ENCODE peak calls at places on chromosomes 11 and 22, in five cellular contexts. Q is psoas muscle, G is AG09309, T is Panc1, K is foreskin fibroblast. J is an unnamed sample.

GRCh38 chr11:17423533-17424310 is 35.3 kb upstream of the KCNJ11 start:
- DNase-seq in T (no peak), Q (no peak), G (no peak), K (no peak), J (no peak)

GRCh38 chr22:47370448-47371262 is 608.2 kb downstream of the TBC1D22A start:
- DNase-seq in K (no peak), T (no peak), G (no peak), Q (no peak), J (no peak)

GRCh38 chr11:19905280-19905853 is 192.7 kb downstream of the NAV2 start:
- DNase-seq in K (no peak), T (no peak), Q (no peak), G (peak), J (no peak)

GRCh38 chr11:124669193-124669592 is 4.3 kb downstream of the SIAE start:
- DNase-seq in G (no peak), K (peak), T (peak), Q (no peak), J (no peak)

GRCh38 chr11:117219455-117219854 is 12.4 kb downstream of the PCSK7 start:
- DNase-seq in K (no peak), T (no peak), G (no peak), Q (no peak), J (no peak)

GRCh38 chr22:20438066-20438677 is 547 bp upstream of the SCARF2 start:
- DNase-seq in K (peak), T (no peak), G (no peak), Q (peak), J (no peak)

GRCh38 chr11:74226907-74227306 is 55.8 kb downstream of the PPME1 start:
- DNase-seq in K (no peak), G (no peak), Q (no peak), T (no peak), J (no peak)

GRCh38 chr11:80773919-80774318 is 1333.1 kb upstream of the TENM4 start:
- DNase-seq in G (no peak), T (no peak), Q (no peak), K (no peak), J (no peak)

GRCh38 chr11:359181-359714 is 10.1 kb upstream of the B4GALNT4 start:
- DNase-seq in G (no peak), T (no peak), Q (no peak), K (no peak), J (no peak)

DNA sequence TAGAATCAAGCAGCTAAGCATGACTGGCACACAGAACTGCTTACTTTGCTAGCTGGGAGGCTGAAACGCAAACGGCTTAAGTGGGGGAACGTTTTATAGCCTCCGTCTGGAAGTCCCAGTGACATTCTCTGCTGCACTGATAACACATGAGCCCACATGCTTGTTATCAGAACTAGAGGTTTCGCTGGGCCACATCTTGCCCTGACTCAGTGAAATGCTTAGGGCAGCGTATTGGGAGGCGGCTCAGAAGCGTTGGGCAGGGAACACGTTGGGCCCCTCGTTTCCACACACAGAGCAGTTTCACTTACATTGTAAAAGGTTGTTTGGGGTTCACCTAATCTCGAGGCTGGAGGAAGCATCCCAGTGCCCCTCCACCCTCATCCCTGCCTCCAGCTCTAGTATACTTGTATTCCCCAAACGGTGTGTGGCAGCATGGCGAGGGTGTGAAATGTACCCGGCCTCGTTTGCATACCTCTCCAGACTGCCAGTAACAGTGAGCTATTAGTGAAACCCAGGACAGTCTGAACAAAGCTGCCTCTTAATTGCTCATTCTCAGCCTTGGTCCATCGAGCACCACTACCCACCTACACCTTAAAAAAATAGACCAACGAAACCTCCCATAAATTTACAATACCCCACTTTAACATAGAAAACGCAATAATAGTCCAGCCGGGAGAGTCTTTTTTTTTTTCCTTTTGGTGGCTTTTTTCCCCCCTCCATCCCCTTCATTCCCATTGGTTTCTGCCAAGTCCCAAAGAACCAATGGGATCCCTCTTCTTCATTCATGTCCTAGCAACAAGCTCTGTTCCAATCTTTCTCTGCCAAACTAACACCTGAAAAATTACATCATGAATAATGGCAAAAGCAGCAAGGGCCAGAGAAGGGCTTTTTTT is 218.8 kb upstream of the SORL1-AS1 start:
- DNase-seq in G (no peak), K (no peak), T (no peak), Q (no peak), J (no peak)
- H3K4me3 ChIP-seq in G (no peak), K (peak), T (no peak), Q (no peak), J (no peak)

DNA sequence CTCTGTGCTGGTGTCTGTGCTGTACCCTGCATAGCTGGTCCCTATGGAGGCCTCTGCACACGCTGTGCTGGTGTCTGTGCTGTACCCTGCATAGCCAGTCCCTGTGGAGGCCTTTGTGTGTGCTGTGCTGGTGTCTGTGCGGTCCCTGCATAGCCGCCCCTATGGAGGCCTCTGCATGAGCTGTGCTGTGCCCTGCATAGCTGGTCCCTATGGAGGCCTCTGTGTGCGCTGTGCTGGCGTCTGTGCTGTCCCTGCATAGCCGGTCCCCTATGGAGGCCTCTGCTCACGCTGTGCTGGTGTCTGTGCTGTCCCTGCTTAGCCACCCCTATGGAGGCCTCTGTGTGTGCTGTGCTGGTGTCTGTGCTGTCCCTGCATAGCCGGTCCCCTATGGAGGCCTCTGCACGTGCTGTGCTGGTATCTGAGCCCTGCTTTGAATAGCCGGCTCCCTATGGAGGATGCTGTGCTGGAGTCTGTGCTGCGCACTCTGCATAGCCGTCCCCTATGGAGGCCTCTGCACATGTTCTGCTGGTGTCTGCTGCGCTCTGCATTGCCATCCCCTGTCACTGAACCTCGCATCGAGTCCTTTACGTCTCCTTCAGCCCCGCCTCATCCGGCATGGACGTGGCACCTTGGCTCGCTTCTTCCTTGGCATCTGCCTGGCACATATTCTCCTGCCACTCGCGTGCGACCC is 6.2 kb downstream of the NADSYN1 start:
- DNase-seq in G (no peak), K (no peak), Q (peak), T (no peak), J (no peak)
- H3K4me3 ChIP-seq in G (no peak), K (no peak), Q (no peak), T (no peak), J (no peak)

GRCh38 chr22:26805131-26805530 is 147.7 kb downstream of the MIAT start:
- DNase-seq in G (no peak), T (no peak), K (no peak), Q (no peak), J (no peak)
- H3K4me3 ChIP-seq in G (no peak), T (no peak), K (no peak), Q (no peak), J (no peak)

DNA sequence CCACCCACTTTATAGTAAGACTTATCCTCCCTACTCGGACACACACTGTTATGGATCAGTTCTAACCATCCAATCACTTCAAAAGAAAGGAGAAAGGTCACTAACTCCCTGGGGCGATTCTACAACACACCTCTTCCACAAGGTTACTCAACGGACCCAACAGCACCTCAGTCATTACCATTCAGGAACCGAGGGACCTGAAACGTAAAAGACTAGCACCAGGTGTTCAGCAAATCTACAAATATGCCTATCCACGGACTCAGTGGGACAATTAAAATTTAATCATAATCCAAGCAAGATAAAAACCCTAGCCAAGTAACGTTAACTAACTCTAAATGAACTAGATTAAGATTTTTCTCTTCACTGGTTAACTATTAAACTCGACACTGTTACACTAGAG is 1.6 kb downstream of the HNRNPUL2 start:
- DNase-seq in G (no peak), T (no peak), K (no peak), Q (no peak), J (no peak)
- H3K4me3 ChIP-seq in G (peak), T (peak), K (peak), Q (peak), J (peak)

DNA sequence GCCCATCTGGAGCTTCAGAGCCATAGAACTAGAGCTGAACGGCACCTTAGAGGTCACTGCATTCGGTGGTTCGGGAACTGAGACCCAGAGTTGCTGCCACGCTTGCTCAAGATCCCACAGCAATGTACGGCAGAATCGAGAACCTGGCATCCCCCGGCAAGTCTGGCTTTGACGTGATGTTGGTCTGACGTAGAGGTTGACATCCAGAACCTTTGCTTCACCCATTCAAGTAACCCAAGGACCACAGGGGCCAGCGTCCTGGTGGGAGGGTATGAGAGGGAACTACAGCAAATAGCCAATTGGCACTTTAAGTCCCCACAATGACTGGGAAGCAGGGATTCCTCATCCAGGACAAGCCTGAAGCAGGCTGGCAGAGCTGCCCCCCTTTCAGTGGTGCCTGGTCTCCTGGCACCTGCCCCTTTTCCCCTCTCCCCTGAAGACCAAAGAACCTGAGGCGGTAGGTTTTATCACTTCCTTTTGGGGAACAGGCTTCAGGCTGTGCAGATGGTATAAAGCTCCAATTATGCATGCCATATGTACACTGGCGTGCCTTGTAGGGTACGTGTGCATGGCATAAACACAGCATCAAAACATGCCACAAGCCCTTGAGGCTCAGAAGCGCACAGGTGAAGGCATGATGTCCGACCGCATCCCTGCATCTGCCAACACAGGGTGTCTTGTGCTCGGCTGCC is 15.3 kb upstream of the TEF start:
- DNase-seq in K (no peak), T (no peak), Q (no peak), G (no peak), J (no peak)
- H3K4me3 ChIP-seq in K (peak), T (no peak), Q (peak), G (no peak), J (no peak)

DNA sequence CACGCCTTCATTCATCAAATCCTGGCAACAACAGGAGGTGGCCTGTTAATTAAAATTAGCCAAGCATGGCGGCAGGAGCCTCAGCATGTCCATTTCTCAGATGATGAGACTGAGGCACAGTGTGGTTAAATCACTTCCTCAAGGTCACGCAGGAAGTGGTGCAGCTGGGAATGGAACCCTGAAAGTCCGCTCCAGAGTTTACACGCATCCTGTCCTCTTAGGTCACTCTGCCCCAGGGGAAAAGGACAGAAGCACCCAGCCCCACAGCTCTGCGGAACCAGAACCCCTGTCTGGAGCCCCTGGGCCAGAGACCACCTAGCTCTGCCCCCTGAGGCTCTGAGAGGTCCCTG is 19.6 kb downstream of the RPL3 start:
- DNase-seq in T (no peak), K (no peak), Q (no peak), G (no peak), J (no peak)
- H3K4me3 ChIP-seq in T (no peak), K (no peak), Q (peak), G (no peak), J (no peak)

DNA sequence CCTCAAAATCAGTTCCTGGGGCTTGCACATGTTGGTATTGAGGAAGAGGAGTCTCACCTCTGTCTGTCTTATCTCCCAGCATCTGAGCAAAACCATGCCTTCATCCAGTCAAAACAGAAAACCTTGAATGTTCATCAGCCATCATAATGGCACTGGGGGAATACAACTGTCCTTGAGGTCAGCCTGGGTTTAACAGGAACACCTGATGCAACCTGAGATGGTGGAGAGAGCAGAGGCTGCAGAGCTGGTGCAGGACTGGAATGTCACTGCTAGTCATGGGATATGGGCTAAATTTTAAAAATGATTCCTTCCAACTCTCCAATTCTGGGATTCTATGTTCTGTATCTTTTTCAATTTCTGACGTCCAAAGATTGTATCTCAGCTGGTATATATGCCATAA is 931.0 kb downstream of the NTM start:
- DNase-seq in T (no peak), Q (no peak), G (no peak), K (no peak), J (no peak)
- H3K4me3 ChIP-seq in T (no peak), Q (no peak), G (no peak), K (no peak), J (no peak)

DNA sequence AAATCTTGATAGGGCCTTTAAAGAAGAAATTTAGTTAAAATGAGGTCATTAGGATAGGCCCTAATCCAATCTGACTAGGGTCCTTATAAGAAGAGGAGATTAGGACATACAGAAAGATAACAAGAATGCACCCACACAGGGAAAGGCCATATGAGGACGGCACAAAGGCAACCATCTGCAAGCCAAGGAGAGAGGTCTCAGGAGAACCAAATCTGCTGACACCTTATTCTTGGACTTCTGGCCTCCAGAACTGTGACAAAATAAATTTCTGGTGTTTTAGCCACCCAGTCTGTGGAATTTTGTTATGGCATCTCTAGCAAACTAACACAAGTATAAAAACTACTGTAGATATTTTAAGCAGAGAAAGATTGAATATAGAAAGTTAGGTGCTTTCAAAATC is 28.6 kb downstream of the ADM start:
- DNase-seq in G (no peak), T (no peak), K (no peak), Q (no peak), J (no peak)
- H3K4me3 ChIP-seq in G (no peak), T (no peak), K (no peak), Q (no peak), J (no peak)

GRCh38 chr11:65382804-65383368 is 440 bp upstream of the SLC25A45 start:
- DNase-seq in G (no peak), Q (peak), T (no peak), K (no peak), J (no peak)

GRCh38 chr11:65379698-65380459 is 2.6 kb downstream of the SLC25A45 start:
- DNase-seq in K (no peak), Q (no peak), T (no peak), G (no peak), J (no peak)

GRCh38 chr11:65382036-65382803 is at the start of gene SLC25A45:
- DNase-seq in T (peak), G (peak), K (peak), Q (peak), J (peak)

GRCh38 chr11:65380460-65381126 is 1.9 kb downstream of the SLC25A45 start:
- DNase-seq in Q (no peak), G (no peak), K (no peak), T (no peak), J (no peak)

GRCh38 chr11:65381721-65382035 is 768 bp downstream of the SLC25A45 start:
- DNase-seq in Q (no peak), G (no peak), T (peak), K (peak), J (no peak)
- H3K4me3 ChIP-seq in Q (peak), G (peak), T (peak), K (peak), J (peak)

GRCh38 chr11:119378851-119379465 is 2.5 kb downstream of the USP2 start:
- DNase-seq in G (no peak), Q (peak), T (no peak), K (no peak), J (no peak)
- H3K4me3 ChIP-seq in G (no peak), Q (peak), T (no peak), K (no peak), J (no peak)

J was measured in epithelial cell of proximal tubule.